ENCODE peak calls at places on chromosome 19, in nine cellular contexts. I, X, D, S, Z, V, C, O and B are unnamed samples.

GRCh38 chr19:4120531-4120930 is 3.4 kb downstream of the MAP2K2 start:
- DNase-seq in I (no peak), X (no peak), D (no peak), S (no peak), Z (no peak), V (no peak), C (no peak), O (no peak), B (no peak)

GRCh38 chr19:55391702-55392615 is 6.2 kb downstream of the RPL28 start:
- DNase-seq in I (no peak), X (no peak), D (no peak), S (no peak), Z (peak; percentile 42), V (no peak), C (no peak), O (no peak), B (no peak)

GRCh38 chr19:3907626-3908265 is 25.1 kb upstream of the NMRK2 start:
- DNase-seq in I (no peak), X (no peak), D (peak; percentile 53), S (no peak), Z (no peak), V (no peak), C (no peak), O (no peak), B (no peak)

GRCh38 chr19:38538793-38539528 is 78.8 kb downstream of the MAP4K1 start:
- DNase-seq in I (no peak), X (no peak), D (no peak), S (no peak), Z (no peak), V (peak; percentile 59), C (no peak), O (no peak), B (no peak)

GRCh38 chr19:45514376-45515051 is 7.2 kb downstream of the VASP start:
- DNase-seq in I (no peak), X (no peak), D (peak; percentile 88), S (peak; percentile 86), Z (no peak), V (peak; percentile 84), C (no peak), O (no peak), B (no peak)

GRCh38 chr19:33727331-33728028 is 69.2 kb upstream of the KCTD15 start:
- DNase-seq in I (no peak), X (no peak), D (no peak), S (no peak), Z (no peak), V (no peak), C (no peak), O (no peak), B (no peak)

GRCh38 chr19:50646074-50646807 is 3.0 kb upstream of the C19orf81 start:
- DNase-seq in I (no peak), X (no peak), D (no peak), S (no peak), Z (no peak), V (no peak), C (no peak), O (peak; percentile 38), B (no peak)

GRCh38 chr19:39352549-39353285 is 10.5 kb downstream of the SAMD4B start:
- DNase-seq in I (no peak), X (no peak), D (no peak), S (no peak), Z (no peak), V (no peak), C (no peak), O (no peak), B (no peak)

GRCh38 chr19:40407714-40408600 is 5.2 kb downstream of the PRX start:
- DNase-seq in I (peak; percentile 48), X (no peak), D (no peak), S (no peak), Z (no peak), V (no peak), C (no peak), O (no peak), B (no peak)

GRCh38 chr19:10105241-10106099 is 692 bp upstream of the PPAN start:
- DNase-seq in I (no peak), X (peak; percentile 62), D (no peak), S (no peak), Z (no peak), V (no peak), C (peak; percentile 72), O (no peak), B (no peak)

GRCh38 chr19:40523322-40524047 is 53.2 kb upstream of the SHKBP1 start:
- DNase-seq in I (peak; percentile 95), X (peak; percentile 31), D (peak; percentile 93), S (peak; percentile 57), Z (no peak), V (peak; percentile 61), C (no peak), O (peak; percentile 83), B (no peak)

GRCh38 chr19:5903054-5903501 is 512 bp downstream of the NDUFA11 start:
- DNase-seq in I (no peak), X (no peak), D (no peak), S (no peak), Z (no peak), V (no peak), C (no peak), O (no peak), B (no peak)

GRCh38 chr19:38812841-38813320 is at the start of gene LGALS4:
- DNase-seq in I (no peak), X (no peak), D (peak; percentile 92), S (peak; percentile 89), Z (no peak), V (no peak), C (no peak), O (no peak), B (no peak)

DNA sequence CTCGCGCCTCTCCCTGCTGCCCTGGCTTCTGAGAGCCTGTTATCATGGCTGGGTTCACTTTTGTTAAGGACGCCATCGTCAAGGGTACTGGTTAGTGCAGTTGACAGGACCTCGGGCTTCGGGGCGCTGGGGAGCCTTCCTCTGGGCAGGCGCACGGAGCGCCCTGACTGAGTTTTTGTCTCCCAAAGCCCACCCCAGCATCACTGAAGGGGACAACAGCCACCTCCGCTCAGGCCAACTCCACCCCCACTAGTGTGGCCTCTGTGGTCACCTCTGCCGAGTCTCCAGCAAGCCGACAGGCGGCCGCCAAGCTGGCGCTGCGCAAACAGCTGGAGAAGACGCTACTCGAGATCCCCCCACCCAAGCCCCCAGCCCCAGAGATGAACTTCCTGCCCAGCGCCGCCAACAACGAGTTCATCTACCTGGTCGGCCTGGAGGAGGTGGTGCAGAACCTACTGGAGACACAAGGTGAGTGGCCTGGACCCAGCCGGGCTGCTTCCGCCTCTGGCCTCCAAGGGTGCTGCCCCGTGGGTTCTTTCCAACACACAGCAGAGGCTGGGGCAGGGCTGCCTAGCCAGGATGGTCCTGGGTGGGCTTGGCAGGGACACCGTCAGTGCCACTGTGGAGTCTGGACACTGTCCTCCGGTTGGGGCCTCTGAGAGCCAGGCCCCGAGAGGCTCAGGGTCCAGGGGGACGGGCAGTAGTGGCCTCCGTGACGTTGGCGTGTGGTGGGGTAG is 16.9 kb downstream of the TSSK6 start:
- DNase-seq in I (no peak), X (no peak), D (peak; percentile 44), S (no peak), Z (no peak), V (no peak), C (no peak), O (no peak), B (no peak)
- H3K27me3 ChIP-seq in I (no peaks in the 10 kb centered on the region), X (no peaks in the 10 kb centered on the region), D (no peaks in the 10 kb centered on the region), S (no peaks in the 10 kb centered on the region), Z (no peaks in the 10 kb centered on the region), V (no peaks in the 10 kb centered on the region), C (no peaks in the 10 kb centered on the region), O (no peaks in the 10 kb centered on the region), B (no peaks in the 10 kb centered on the region)

GRCh38 chr19:1002600-1002999 is 2.4 kb downstream of the GRIN3B start:
- DNase-seq in I (no peak), X (no peak), D (peak; percentile 51), S (no peak), Z (no peak), V (no peak), C (no peak), O (no peak), B (no peak)

GRCh38 chr19:1000095-1000494 is at the start of gene GRIN3B:
- DNase-seq in I (peak; percentile 95), X (peak; percentile 75), D (peak; percentile 76), S (no peak), Z (no peak), V (peak; percentile 42), C (peak; percentile 46), O (peak; percentile 81), B (no peak)

GRCh38 chr19:999379-999719 is 870 bp upstream of the GRIN3B start:
- DNase-seq in I (no peak), X (no peak), D (no peak), S (no peak), Z (no peak), V (no peak), C (no peak), O (no peak), B (no peak)

GRCh38 chr19:1001538-1002166 is 1.4 kb downstream of the GRIN3B start:
- DNase-seq in I (peak; percentile 90), X (peak; percentile 82), D (peak; percentile 88), S (no peak), Z (no peak), V (no peak), C (peak; percentile 43), O (peak; percentile 74), B (no peak)

DNA sequence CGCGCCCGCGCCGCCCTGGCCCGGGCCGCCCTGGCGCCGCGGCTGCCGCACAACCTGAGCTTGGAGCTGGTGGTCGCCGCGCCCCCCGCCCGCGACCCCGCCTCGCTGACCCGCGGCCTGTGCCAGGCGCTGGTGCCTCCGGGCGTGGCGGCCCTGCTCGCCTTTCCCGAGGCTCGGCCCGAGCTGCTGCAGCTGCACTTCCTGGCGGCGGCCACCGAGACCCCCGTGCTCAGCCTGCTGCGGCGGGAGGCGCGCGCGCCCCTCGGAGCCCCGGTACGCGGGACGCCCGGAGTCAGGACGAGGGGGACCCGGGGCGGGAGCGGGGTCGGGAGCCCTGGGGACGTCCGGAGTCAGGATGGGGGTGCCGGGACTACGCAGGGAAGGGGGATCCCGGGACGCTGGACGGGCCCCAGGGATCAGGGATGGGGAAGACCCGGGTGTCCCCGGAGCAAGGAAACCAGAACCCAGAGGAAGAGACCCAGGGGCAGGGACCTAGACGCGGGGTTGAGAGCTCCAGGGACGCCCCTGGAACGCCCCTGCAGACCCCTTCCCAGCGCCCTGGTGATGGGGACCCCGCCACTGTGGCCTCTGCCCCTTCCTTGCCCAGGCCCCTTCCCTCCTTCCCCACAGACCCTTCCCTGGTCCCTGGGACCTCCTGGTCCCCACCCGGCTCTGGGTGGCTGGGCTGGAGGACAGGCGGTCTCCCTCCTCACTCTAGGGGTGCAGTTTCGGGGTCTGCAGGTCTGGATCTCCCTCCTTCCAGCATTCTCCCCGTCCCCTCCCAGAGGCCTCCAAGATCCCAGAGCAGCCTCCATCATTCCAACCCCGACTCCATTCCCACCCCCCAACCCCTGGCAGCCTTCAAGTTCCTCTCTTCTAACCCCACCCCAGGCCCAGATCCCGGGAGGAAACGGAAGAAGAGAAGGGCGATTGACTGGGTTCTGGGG is 645 bp downstream of the GRIN3B start:
- DNase-seq in I (peak; percentile 76), X (no peak), D (peak; percentile 75), S (no peak), Z (no peak), V (no peak), C (no peak), O (no peak), B (no peak)
- H3K4me3 ChIP-seq in I (no peak overlapping the region), X (no peak overlapping the region), D (no peak overlapping the region), S (no peak overlapping the region), Z (no peak overlapping the region), V (no peak overlapping the region), C (no peak overlapping the region), O (peak overlapping the region; percentile 17), B (peak overlapping the region; percentile 20)

GRCh38 chr19:8367327-8368001 is 3.5 kb downstream of the ANGPTL4 start:
- DNase-seq in I (peak; percentile 84), X (no peak), D (peak; percentile 99), S (peak; percentile 91), Z (peak; percentile 96), V (peak; percentile 89), C (no peak), O (peak; percentile 89), B (peak; percentile 82)
- H3K27me3 ChIP-seq in I (peaks cover 18% of the 10 kb centered on the region), X (no peaks in the 10 kb centered on the region), D (no peaks in the 10 kb centered on the region), S (no peaks in the 10 kb centered on the region), Z (peaks cover 3% of the 10 kb centered on the region), V (no peaks in the 10 kb centered on the region), C (peaks cover 10% of the 10 kb centered on the region), O (peaks cover 6% of the 10 kb centered on the region), B (no peaks in the 10 kb centered on the region)

GRCh38 chr19:47719047-47719885 is 6.0 kb downstream of the EHD2 start:
- DNase-seq in I (peak; percentile 64), X (no peak), D (peak; percentile 89), S (no peak), Z (peak; percentile 99), V (no peak), C (no peak), O (peak; percentile 30), B (peak; percentile 99)
- H3K4me3 ChIP-seq in I (no peak overlapping the region), X (no peak overlapping the region), D (no peak overlapping the region), S (no peak overlapping the region), Z (peak overlapping the region; percentile 43), V (no peak overlapping the region), C (no peak overlapping the region), O (no peak overlapping the region), B (peak overlapping the region; percentile 28)